ENCODE peak calls at places on chromosomes 12 and 14, in nine cellular contexts. O is fibroblast of the aortic adventitia; S is HEK293T; L is T47D; T is hypothalamus; A is ACHN; P is AG04449; D is NCI-H524; H is naive thymus-derived CD8-positive, alpha-beta T cell. C is an unnamed sample.

GRCh38 chr14:77503138-77503537 is 4.5 kb upstream of the ISM2 start:
- DNase-seq in O (no peak), S (no peak), L (no peak), T (no peak), A (no peak), P (no peak), D (no peak), H (no peak), C (no peak)

GRCh38 chr12:111437816-111438454 is 32.2 kb downstream of the SH2B3 start:
- DNase-seq in O (peak; percentile 86), S (no peak), L (no peak), T (no peak), A (peak; percentile 86), P (no peak), D (no peak), H (peak; percentile 35), C (no peak)

GRCh38 chr12:102484017-102484731 is 3.8 kb upstream of the IGF1 start:
- DNase-seq in O (peak; percentile 83), S (peak; percentile 57), L (peak; percentile 36), T (no peak), A (peak; percentile 61), P (no peak), D (peak; percentile 49), H (peak; percentile 53), C (peak; percentile 43)

GRCh38 chr14:33273978-33274377 is 335.3 kb downstream of the NPAS3 start:
- DNase-seq in O (no peak), S (no peak), L (no peak), T (no peak), A (no peak), P (no peak), D (no peak), H (no peak), C (no peak)

GRCh38 chr12:31618228-31619025 is 27.5 kb upstream of the DENND5B start:
- DNase-seq in O (peak; percentile 74), S (no peak), L (no peak), T (no peak), A (no peak), P (no peak), D (no peak), H (no peak), C (no peak)

GRCh38 chr12:5081016-5081415 is 37.3 kb downstream of the KCNA5 start:
- DNase-seq in O (no peak), S (no peak), L (no peak), T (no peak), A (no peak), P (no peak), D (peak; percentile 15), H (no peak), C (no peak)

GRCh38 chr12:89267404-89267803 is 84.9 kb downstream of the DUSP6 start:
- DNase-seq in O (no peak), S (no peak), L (no peak), T (no peak), A (no peak), P (no peak), D (no peak), H (no peak), C (no peak)

GRCh38 chr12:52023182-52023975 is 16.6 kb downstream of the TAMALIN start:
- DNase-seq in O (peak; percentile 61), S (peak; percentile 87), L (peak; percentile 98), T (no peak), A (peak; percentile 91), P (no peak), D (peak; percentile 73), H (peak; percentile 93), C (peak; percentile 95)

GRCh38 chr14:46344327-46344937 is 307.1 kb downstream of the RPL10L start:
- DNase-seq in O (no peak), S (peak; percentile 27), L (peak; percentile 18), T (no peak), A (peak; percentile 37), P (no peak), D (peak; percentile 63), H (no peak), C (no peak)

GRCh38 chr14:69004731-69005431 is 25.8 kb upstream of the ACTN1 start:
- DNase-seq in O (peak; percentile 17), S (no peak), L (no peak), T (no peak), A (peak; percentile 6), P (no peak), D (peak; percentile 28), H (no peak), C (no peak)

GRCh38 chr14:39169541-39169900 is 612 bp downstream of the TRAPPC6B start:
- DNase-seq in O (peak; percentile 16), S (no peak), L (peak; percentile 70), T (no peak), A (peak; percentile 19), P (no peak), D (peak; percentile 52), H (no peak), C (no peak)

GRCh38 chr12:69052613-69053408 is 119.8 kb upstream of the CPM start:
- DNase-seq in O (peak; percentile 91), S (no peak), L (no peak), T (no peak), A (peak; percentile 95), P (peak; percentile 67), D (peak; percentile 17), H (no peak), C (no peak)

GRCh38 chr12:97754306-97754705 is 291.7 kb downstream of the RMST start:
- DNase-seq in O (no peak), S (no peak), L (no peak), T (no peak), A (no peak), P (no peak), D (no peak), H (no peak), C (no peak)

GRCh38 chr12:71250186-71250585 is 92.4 kb upstream of the TSPAN8 start:
- DNase-seq in O (peak; percentile 41), S (no peak), L (no peak), T (no peak), A (no peak), P (no peak), D (no peak), H (no peak), C (no peak)

GRCh38 chr14:36619131-36619530 is 36.7 kb upstream of the NKX2-8 start:
- DNase-seq in O (no peak), S (no peak), L (no peak), T (no peak), A (no peak), P (no peak), D (no peak), H (no peak), C (no peak)

GRCh38 chr14:103142903-103143302 is 19.6 kb downstream of the TNFAIP2 start:
- DNase-seq in O (no peak), S (no peak), L (no peak), T (no peak), A (no peak), P (no peak), D (peak; percentile 48), H (no peak), C (no peak)

GRCh38 chr12:99959549-99960170 is 25.1 kb downstream of the ANKS1B start:
- DNase-seq in O (peak; percentile 43), S (no peak), L (peak; percentile 70), T (no peak), A (peak; percentile 38), P (no peak), D (peak; percentile 87), H (no peak), C (no peak)

GRCh38 chr12:92080390-92081285 is 65.0 kb downstream of the BTG1 start:
- DNase-seq in O (peak; percentile 82), S (peak; percentile 38), L (peak; percentile 51), T (no peak), A (peak; percentile 69), P (peak; percentile 91), D (no peak), H (peak; percentile 20), C (no peak)

C was measured in memory B cell.